ENCODE peak calls at places on chromosomes 13 and 19, in seven cellular contexts. V is CD4-positive, alpha-beta T cell; C is HFF-Myc; O is uterus; Y is HepG2; L is GM23338; Q is tibial nerve. U is an unnamed sample.

GRCh38 chr13:100668408-100668807 is 6.2 kb downstream of the TMTC4 start:
- DNase-seq in V (no peak), O (no peak), Y (no peak), L (no peak), Q (no peak), C (no peak), U (no peak)

GRCh38 chr13:96273196-96273595 is 183.3 kb downstream of the HS6ST3 start:
- DNase-seq in L (no peak), Q (no peak), O (no peak), Y (no peak), C (no peak), V (no peak), U (no peak)

GRCh38 chr19:54928299-54928698 is 19.0 kb downstream of the NLRP7 start:
- DNase-seq in Y (no peak), L (peak), V (no peak), C (no peak), O (no peak), Q (no peak), U (no peak)

GRCh38 chr13:90055121-90055520 is 1292.4 kb upstream of the MIR17HG start:
- DNase-seq in O (no peak), C (no peak), V (no peak), L (no peak), Y (no peak), Q (no peak), U (no peak)

GRCh38 chr13:30880756-30881155 is 25.3 kb upstream of the MEDAG start:
- DNase-seq in Q (peak), C (peak), O (no peak), Y (peak), L (no peak), V (no peak), U (no peak)

GRCh38 chr13:79481685-79482052 is 714 bp downstream of the NDFIP2 start:
- DNase-seq in L (no peak), V (peak), C (no peak), Q (no peak), Y (no peak), O (no peak), U (no peak)

GRCh38 chr19:34217952-34218817 is 36.2 kb upstream of the GARRE1 start:
- DNase-seq in L (no peak), Q (peak), C (peak), V (peak), Y (no peak), O (peak), U (peak)

GRCh38 chr19:45922281-45922680 is 7.7 kb upstream of the NANOS2 start:
- DNase-seq in L (peak), Q (no peak), C (no peak), O (no peak), V (no peak), Y (peak), U (no peak)

GRCh38 chr19:2820112-2820702 is 539 bp downstream of the ZNF554 start:
- DNase-seq in L (peak), Y (no peak), Q (no peak), V (no peak), O (peak), C (no peak), U (peak)

GRCh38 chr19:44570984-44571684 is 41.7 kb upstream of the CEACAM20 start:
- DNase-seq in Y (peak), L (peak), C (peak), V (peak), O (no peak), Q (peak), U (no peak)

GRCh38 chr13:28637714-28638355 is 21.1 kb upstream of the POMP start:
- DNase-seq in C (no peak), V (no peak), O (no peak), Y (peak), Q (peak), L (peak), U (no peak)

GRCh38 chr13:40680659-40681323 is 14.3 kb upstream of the FOXO1 start:
- DNase-seq in O (no peak), V (no peak), L (peak), Y (no peak), C (no peak), Q (no peak), U (no peak)

GRCh38 chr19:1871630-1872029 is 8.3 kb upstream of the KLF16 start:
- DNase-seq in Y (no peak), C (no peak), O (no peak), V (no peak), Q (no peak), L (no peak), U (no peak)

GRCh38 chr13:79867248-79867647 is 386.3 kb downstream of the NDFIP2 start:
- DNase-seq in L (no peak), V (no peak), O (no peak), Y (no peak), C (no peak), Q (no peak), U (no peak)

GRCh38 chr19:33251076-33251475 is 25.4 kb upstream of the SLC7A10 start:
- DNase-seq in Y (no peak), V (no peak), O (no peak), Q (no peak), C (no peak), L (no peak), U (no peak)

GRCh38 chr19:38273499-38273898 is 9.1 kb downstream of the SPINT2 start:
- DNase-seq in Q (no peak), C (no peak), Y (no peak), L (no peak), V (no peak), O (no peak), U (no peak)

GRCh38 chr13:94854688-94855087 is 142.3 kb upstream of the SOX21 start:
- DNase-seq in Y (no peak), Q (no peak), L (no peak), V (no peak), O (no peak), C (no peak), U (no peak)

GRCh38 chr13:59205501-59205900 is 958.2 kb downstream of the DIAPH3 start:
- DNase-seq in Q (no peak), C (no peak), V (no peak), L (no peak), Y (no peak), O (no peak), U (no peak)

GRCh38 chr19:5539431-5539833 is 28.3 kb downstream of the TINCR start:
- DNase-seq in Q (no peak), Y (no peak), V (no peak), L (peak), O (no peak), C (no peak), U (no peak)

GRCh38 chr19:38134538-38135149 is 89.4 kb downstream of the DPF1 start:
- DNase-seq in Q (no peak), L (peak), V (peak), O (no peak), Y (peak), C (peak), U (no peak)

GRCh38 chr13:32902898-32903297 is 113.3 kb upstream of the KL start:
- DNase-seq in O (peak), V (no peak), Y (no peak), C (no peak), L (peak), Q (peak), U (no peak)

GRCh38 chr13:46593403-46593802 is 40.4 kb downstream of the LRCH1 start:
- DNase-seq in C (no peak), L (no peak), O (no peak), Y (no peak), Q (no peak), V (peak), U (no peak)

GRCh38 chr19:46373573-46374359 is 26.9 kb downstream of the PPP5C start:
- DNase-seq in L (peak), V (no peak), Q (no peak), C (no peak), O (peak), Y (no peak), U (no peak)

GRCh38 chr13:98014766-98015165 is 61.3 kb downstream of the IPO5 start:
- DNase-seq in Y (no peak), C (no peak), L (no peak), Q (no peak), O (no peak), V (no peak), U (no peak)

GRCh38 chr13:47327856-47328255 is 431.0 kb upstream of the HTR2A start:
- DNase-seq in V (no peak), L (no peak), O (no peak), Y (no peak), C (no peak), Q (no peak), U (no peak)

GRCh38 chr13:34810996-34811395 is 131.1 kb upstream of the NBEA start:
- DNase-seq in Y (no peak), L (no peak), O (no peak), V (no peak), Q (no peak), C (no peak), U (no peak)

GRCh38 chr13:109500146-109500773 is 286.1 kb downstream of the IRS2 start:
- DNase-seq in V (no peak), L (peak), C (no peak), O (no peak), Y (no peak), Q (no peak), U (no peak)
- TF ChIP-seq CTCF in V (no peak), L (peak), C (no peak), O (no peak), Y (no peak), Q (no peak), U (no peak)

DNA sequence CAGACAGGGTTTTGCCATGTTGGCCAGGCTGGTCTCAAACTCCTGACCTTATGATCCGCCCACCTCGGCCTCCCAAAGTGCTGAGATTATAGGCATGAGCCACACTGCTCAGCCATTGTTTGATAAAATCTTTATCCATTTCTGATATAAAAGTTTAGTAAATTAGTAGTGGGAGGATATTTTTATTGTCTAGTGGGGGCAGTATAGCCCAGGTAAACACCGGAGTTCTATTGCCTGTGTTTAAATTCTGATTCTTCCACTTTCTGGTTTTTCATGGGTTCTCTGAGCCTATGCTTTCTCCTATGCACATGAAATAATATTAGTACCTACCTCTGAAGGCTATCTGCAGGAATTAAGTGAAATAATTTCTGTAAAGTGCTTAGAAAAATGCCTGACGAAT is 20.1 kb upstream of the ARHGEF18 start:
- DNase-seq in C (no peak), V (no peak), O (no peak), Q (no peak), Y (no peak), L (no peak), U (no peak)
- TF ChIP-seq CTCF in C (no peak), V (peak), O (no peak), Q (peak), Y (no peak), L (no peak), U (no peak)

GRCh38 chr19:50257141-50257540 is 53.7 kb downstream of the MYH14 start:
- DNase-seq in Q (no peak), C (no peak), Y (no peak), L (no peak), O (no peak), V (no peak), U (no peak)

GRCh38 chr19:50252111-50252886 is 48.9 kb downstream of the MYH14 start:
- DNase-seq in V (no peak), C (no peak), O (no peak), Y (no peak), L (peak), Q (no peak), U (no peak)

GRCh38 chr19:50258918-50259372 is 55.5 kb downstream of the MYH14 start:
- DNase-seq in Q (no peak), V (no peak), C (no peak), L (peak), Y (no peak), O (no peak), U (no peak)

GRCh38 chr19:50252887-50253268 is 49.5 kb downstream of the MYH14 start:
- DNase-seq in L (no peak), C (no peak), Q (no peak), O (no peak), Y (no peak), V (no peak), U (no peak)

DNA sequence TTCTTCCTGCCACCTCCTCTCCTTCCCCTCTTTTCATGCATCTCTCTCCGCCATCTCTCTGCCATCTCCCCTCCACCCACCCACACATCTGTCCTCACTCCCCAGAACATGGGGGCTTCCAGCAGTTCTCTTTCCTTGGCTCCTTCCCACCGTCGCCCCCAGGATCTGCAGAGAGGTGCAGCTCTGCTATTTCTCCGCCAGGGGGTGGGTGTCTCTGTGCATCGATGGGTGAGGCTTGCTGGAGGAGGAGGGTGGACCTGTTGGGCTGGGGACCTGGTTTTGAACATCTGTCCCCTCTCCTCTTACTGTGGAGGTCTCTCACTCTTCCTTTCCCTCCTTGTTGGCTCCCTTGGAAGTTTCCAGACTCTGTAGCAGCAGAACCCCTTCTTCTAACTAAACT is 51.7 kb downstream of the MYH14 start:
- DNase-seq in Q (no peak), Y (no peak), V (no peak), O (no peak), C (no peak), L (peak), U (no peak)
- TF ChIP-seq CTCF in Q (no peak), Y (peak), V (no peak), O (no peak), C (peak), L (peak), U (peak)

GRCh38 chr19:4096049-4096892 is 27.7 kb downstream of the MAP2K2 start:
- DNase-seq in O (no peak), L (no peak), C (no peak), V (no peak), Y (no peak), Q (no peak), U (no peak)
- TF ChIP-seq CTCF in O (no peak), L (no peak), C (no peak), V (no peak), Y (no peak), Q (no peak), U (no peak)

DNA sequence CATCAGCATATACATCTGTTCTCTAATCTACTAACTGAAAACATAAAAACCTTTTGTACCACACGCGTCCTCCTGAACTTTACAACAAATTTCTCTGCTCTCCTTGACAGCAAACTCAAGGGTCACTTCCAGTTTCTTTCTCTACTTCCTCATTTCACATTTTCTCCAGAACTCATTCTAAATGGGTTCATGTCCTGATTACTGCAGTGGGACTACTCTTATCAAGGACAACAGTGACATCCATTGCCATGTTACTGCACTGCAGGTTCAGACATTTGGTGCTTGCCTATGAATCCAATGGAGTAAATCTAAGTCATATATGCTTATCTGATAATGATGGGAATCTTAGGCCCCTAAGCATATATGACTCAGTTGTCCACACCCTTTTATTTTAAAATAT is 35.3 kb downstream of the FPR3 start:
- DNase-seq in O (no peak), V (no peak), Q (no peak), Y (no peak), C (no peak), L (no peak), U (no peak)
- TF ChIP-seq CTCF in O (peak), V (no peak), Q (no peak), Y (peak), C (no peak), L (no peak), U (no peak)

GRCh38 chr19:49470615-49470978 is 3.4 kb upstream of the FLT3LG start:
- DNase-seq in L (no peak), Q (no peak), O (no peak), V (no peak), Y (no peak), C (no peak), U (no peak)
- TF ChIP-seq CTCF in L (no peak), Q (no peak), O (no peak), V (no peak), Y (no peak), C (no peak), U (no peak)

GRCh38 chr19:49862411-49863253 is 4.7 kb downstream of the PNKP start:
- DNase-seq in Q (no peak), Y (peak), V (no peak), L (peak), C (no peak), O (peak), U (no peak)
- TF ChIP-seq CTCF in Q (no peak), Y (peak), V (peak), L (peak), C (peak), O (no peak), U (no peak)

GRCh38 chr19:13718733-13719132 is 45.6 kb upstream of the MRI1 start:
- DNase-seq in Y (no peak), V (no peak), C (no peak), Q (no peak), O (peak), L (peak), U (no peak)
- TF ChIP-seq CTCF in Y (peak), V (no peak), C (peak), Q (no peak), O (no peak), L (peak), U (no peak)

DNA sequence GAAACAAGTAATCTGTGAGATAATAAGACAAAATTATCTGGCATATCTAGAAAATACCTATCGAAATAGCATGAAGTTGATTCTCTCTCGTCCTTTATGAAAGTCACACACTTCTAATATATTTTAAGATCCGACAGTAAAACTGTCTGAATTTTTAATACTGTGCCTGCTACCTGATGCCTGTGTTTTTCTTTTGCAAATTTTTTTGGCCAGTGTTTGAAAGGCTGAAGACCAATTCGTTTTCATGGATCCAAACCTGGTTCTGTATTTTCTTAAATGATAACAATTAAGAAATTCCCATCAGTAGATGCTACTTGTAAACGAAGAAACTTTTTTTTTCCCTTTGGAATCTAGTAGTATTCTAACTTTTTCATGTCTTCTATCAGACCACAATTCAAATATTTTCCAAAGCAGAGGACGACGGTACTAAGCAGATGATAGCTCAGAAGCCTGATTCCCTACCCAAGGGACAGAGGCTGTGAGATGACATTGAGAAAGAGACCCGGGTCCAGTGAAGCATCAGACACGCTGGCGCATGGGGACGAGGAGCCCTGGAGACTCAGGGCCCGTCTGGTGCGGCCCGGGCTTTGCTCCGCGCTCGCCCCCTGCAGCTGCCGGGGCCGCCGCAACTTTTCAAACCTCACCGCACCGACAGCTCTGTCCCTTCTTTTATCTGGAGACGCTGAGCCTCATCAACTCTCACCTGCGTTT is 49.5 kb upstream of the PABPC3 start:
- DNase-seq in V (no peak), L (peak), Q (no peak), C (no peak), Y (no peak), O (no peak), U (no peak)
- TF ChIP-seq CTCF in V (no peak), L (no peak), Q (no peak), C (no peak), Y (no peak), O (no peak), U (no peak)

U was measured in mesothelial cell of epicardium.